ENCODE peak calls at places on chromosomes 1 and 21, in four cellular contexts. R, J, D and T are unnamed samples.

GRCh38 chr21:44918581-44919033 is 2.1 kb downstream of the ITGB2 start:
- DNase-seq in J (no peak), D (no peak), R (no peak), T (no peak)

GRCh38 chr1:1281533-1282321 is 1.5 kb downstream of the SCNN1D start:
- DNase-seq in J (no peak), D (peak; percentile 96), R (no peak), T (peak; percentile 88)

GRCh38 chr1:30466610-30467009 is 256.8 kb downstream of the MATN1 start:
- DNase-seq in D (no peak), R (no peak), J (no peak), T (no peak)

GRCh38 chr1:84020151-84020550 is 21.2 kb upstream of the TTLL7 start:
- DNase-seq in J (no peak), R (no peak), D (no peak), T (no peak)

GRCh38 chr1:195956845-195957244 is 651.4 kb downstream of the KCNT2 start:
- DNase-seq in R (no peak), J (no peak), D (no peak), T (no peak)

GRCh38 chr1:63784083-63784482 is 10.3 kb downstream of the ROR1 start:
- DNase-seq in D (no peak), J (no peak), R (no peak), T (no peak)

GRCh38 chr1:232143315-232143886 is 486.5 kb downstream of the SIPA1L2 start:
- DNase-seq in D (no peak), R (no peak), J (no peak), T (no peak)

GRCh38 chr1:164914208-164914607 is 355.2 kb downstream of the PBX1 start:
- DNase-seq in D (no peak), R (no peak), J (no peak), T (no peak)

GRCh38 chr1:173529106-173529505 is 52.0 kb downstream of the PRDX6 start:
- DNase-seq in D (no peak), R (no peak), J (no peak), T (no peak)

GRCh38 chr1:41534181-41535076 is 49.9 kb upstream of the EDN2 start:
- DNase-seq in D (no peak), J (no peak), R (peak; percentile 4), T (no peak)

GRCh38 chr1:21232044-21232443 is 55.3 kb upstream of the EIF4G3 start:
- DNase-seq in R (no peak), J (no peak), D (no peak), T (no peak)

GRCh38 chr21:36918291-36918690 is 48.2 kb downstream of the HLCS start:
- DNase-seq in D (no peak), J (no peak), R (no peak), T (no peak)

GRCh38 chr1:29317916-29318530 is 81.7 kb downstream of the PTPRU start:
- DNase-seq in J (no peak), D (no peak), R (no peak), T (no peak)

GRCh38 chr1:235078927-235079381 is 49.7 kb downstream of the TOMM20 start:
- DNase-seq in J (no peak), D (no peak), R (no peak), T (no peak)

GRCh38 chr1:167628754-167629515 is 1.1 kb upstream of the RCSD1 start:
- DNase-seq in R (no peak), D (no peak), J (no peak), T (no peak)

GRCh38 chr1:218969021-218969420 is 204.7 kb upstream of the LYPLAL1 start:
- DNase-seq in J (no peak), D (no peak), R (no peak), T (no peak)

GRCh38 chr1:10678852-10679251 is 117.6 kb downstream of the CASZ1 start:
- DNase-seq in J (no peak), D (no peak), R (no peak), T (no peak)

GRCh38 chr1:10681296-10682113 is 114.9 kb downstream of the CASZ1 start:
- DNase-seq in R (no peak), D (no peak), J (no peak), T (peak; percentile 37)

GRCh38 chr1:10678395-10678794 is 118.1 kb downstream of the CASZ1 start:
- DNase-seq in J (no peak), R (no peak), D (no peak), T (no peak)

GRCh38 chr1:10680487-10680886 is 116.0 kb downstream of the CASZ1 start:
- DNase-seq in R (no peak), J (no peak), D (no peak), T (no peak)

GRCh38 chr1:10679521-10680220 is 116.8 kb downstream of the CASZ1 start:
- DNase-seq in J (peak; percentile 43), D (no peak), R (no peak), T (peak; percentile 57)
- H3K4me1 ChIP-seq in J (peaks cover 47% of the 10 kb centered on the region), D (peaks cover 11% of the 10 kb centered on the region), R (no peaks in the 10 kb centered on the region), T (peaks cover 45% of the 10 kb centered on the region)

DNA sequence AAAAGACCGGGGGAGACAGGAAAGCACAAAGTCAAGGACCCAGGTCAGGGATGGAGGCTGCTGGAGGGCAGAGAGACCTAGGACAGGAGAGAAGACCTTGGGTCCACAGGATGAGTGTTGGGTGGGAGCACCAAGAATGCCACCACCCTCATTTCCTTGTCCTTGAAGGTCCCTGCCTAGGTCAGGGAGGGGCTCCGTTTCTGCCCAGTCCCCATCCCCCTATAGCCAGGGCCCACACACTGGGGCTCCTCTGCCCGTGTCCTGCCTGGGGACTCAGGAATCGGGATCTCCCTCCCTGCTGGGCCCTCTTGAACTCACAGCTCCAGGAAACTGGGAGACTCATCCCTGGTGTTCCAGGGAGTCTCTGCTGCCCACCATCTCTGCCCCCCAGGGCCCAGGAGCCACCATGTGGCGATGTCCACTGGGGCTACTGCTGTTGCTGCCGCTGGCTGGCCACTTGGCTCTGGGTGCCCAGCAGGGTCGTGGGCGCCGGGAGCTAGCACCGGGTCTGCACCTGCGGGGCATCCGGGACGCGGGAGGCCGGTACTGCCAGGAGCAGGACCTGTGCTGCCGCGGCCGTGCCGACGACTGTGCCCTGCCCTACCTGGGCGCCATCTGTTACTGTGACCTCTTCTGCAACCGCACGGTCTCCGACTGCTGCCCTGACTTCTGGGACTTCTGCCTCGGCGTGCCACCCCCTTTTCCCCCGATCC is 584 bp downstream of the TINAGL1 start:
- DNase-seq in R (no peak), D (peak; percentile 70), J (no peak), T (peak; percentile 30)
- TF ChIP-seq POLR2A in R (no peak), D (peak; percentile 18), J (no peak), T (no peak)

GRCh38 chr21:41758550-41758949 is 8.3 kb downstream of the RIPK4 start:
- DNase-seq in J (no peak), D (peak; percentile 7), R (no peak), T (no peak)

GRCh38 chr21:41755258-41755933 is 11.5 kb downstream of the RIPK4 start:
- DNase-seq in R (no peak), D (peak; percentile 30), J (no peak), T (no peak)

GRCh38 chr21:41754481-41754891 is 12.4 kb downstream of the RIPK4 start:
- DNase-seq in J (no peak), D (peak; percentile 43), R (no peak), T (no peak)

GRCh38 chr21:41753001-41753725 is 13.7 kb downstream of the RIPK4 start:
- DNase-seq in D (peak; percentile 34), J (no peak), R (no peak), T (no peak)

DNA sequence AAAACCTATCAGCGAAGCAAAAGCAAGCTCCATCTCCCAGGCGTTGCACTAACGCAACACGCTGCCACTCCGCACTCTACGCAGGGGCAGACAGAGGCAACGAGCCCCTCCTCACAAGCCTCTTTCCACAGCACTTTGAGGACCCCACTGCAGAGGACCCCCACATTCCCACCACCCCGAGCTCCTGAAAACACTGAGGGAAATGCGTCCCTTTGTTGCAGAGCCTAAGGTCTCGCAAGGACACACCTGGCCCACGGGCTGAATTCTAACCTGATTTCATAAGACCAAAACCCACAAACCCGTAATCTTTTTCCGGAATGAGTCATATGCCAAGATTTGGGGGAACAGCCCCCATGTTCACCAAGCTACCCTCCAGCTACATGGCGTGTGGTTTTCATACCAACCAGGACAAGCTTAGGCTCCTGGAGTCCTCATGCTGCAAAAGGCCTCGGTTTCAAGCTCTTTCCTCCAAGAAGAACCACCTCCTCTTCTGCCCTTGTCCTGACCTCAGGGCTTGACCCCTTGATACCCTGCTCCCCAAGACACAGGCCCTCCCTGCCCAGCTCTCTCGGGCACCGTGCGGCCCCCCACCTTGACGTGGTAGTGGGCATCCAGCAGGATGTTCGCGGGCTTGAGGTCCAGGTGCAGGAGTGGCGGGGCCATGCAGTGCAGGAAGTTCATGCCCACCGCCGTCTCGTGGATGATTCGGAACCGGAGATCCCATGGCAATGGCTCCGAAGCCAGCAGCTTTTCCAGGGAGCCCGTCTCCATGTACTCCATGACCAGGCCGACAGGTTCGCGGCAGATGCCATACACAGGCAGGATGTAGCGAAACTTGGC is 10.7 kb downstream of the RIPK4 start:
- DNase-seq in R (no peak), J (no peak), D (peak; percentile 30), T (no peak)
- H3K4me1 ChIP-seq in R (no peaks in the 10 kb centered on the region), J (peaks cover 47% of the 10 kb centered on the region), D (peaks cover 2% of the 10 kb centered on the region), T (no peaks in the 10 kb centered on the region)

GRCh38 chr1:212608956-212609700 is 567 bp downstream of the ATF3 start:
- DNase-seq in R (peak; percentile 63), D (peak; percentile 76), J (no peak), T (peak; percentile 59)
- TF ChIP-seq POLR2A in R (no peak), D (no peak), J (peak; percentile 53), T (no peak)

DNA sequence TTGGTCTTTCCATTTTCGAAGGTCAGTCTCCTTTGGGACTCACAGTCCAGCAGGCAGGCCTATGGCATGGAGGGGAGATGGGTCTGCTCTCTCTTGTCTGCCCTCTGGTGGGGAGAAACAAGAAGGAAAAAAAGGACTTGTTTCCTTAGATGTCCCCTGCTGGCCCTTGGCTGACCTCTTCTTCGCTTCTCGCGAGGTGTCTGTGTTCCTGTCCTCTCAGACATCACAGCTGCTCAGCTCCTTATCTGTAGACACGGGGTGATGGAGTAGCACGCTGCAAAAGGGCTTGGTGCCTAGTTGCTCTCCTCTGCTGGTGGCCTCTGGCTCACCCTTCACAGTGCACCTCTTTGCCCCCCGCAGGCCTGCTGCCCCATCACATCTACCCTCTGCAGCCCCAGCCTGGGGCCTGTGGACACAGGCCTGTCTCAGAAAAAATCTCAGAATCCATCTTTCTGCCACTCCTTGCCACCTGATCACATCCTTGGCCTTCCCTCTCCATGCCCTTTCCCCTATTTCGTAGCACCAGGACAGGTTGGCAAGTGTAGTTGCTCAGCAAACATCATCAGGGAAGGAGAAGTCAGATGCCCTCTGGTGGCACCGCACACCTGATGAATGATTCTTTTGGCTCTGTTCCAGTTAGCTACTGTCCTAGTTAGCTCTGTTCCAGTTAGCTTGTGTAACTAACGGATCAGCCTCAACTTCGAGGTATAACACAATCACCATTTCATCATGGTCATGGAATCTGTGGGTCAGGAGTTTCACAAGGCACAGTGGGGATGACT is 18.7 kb upstream of the AK2 start:
- DNase-seq in J (peak; percentile 46), R (peak; percentile 63), D (peak; percentile 71), T (peak; percentile 84)
- H3K4me1 ChIP-seq in J (no peaks in the 10 kb centered on the region), R (no peaks in the 10 kb centered on the region), D (peaks cover 4% of the 10 kb centered on the region), T (peaks cover 12% of the 10 kb centered on the region)

DNA sequence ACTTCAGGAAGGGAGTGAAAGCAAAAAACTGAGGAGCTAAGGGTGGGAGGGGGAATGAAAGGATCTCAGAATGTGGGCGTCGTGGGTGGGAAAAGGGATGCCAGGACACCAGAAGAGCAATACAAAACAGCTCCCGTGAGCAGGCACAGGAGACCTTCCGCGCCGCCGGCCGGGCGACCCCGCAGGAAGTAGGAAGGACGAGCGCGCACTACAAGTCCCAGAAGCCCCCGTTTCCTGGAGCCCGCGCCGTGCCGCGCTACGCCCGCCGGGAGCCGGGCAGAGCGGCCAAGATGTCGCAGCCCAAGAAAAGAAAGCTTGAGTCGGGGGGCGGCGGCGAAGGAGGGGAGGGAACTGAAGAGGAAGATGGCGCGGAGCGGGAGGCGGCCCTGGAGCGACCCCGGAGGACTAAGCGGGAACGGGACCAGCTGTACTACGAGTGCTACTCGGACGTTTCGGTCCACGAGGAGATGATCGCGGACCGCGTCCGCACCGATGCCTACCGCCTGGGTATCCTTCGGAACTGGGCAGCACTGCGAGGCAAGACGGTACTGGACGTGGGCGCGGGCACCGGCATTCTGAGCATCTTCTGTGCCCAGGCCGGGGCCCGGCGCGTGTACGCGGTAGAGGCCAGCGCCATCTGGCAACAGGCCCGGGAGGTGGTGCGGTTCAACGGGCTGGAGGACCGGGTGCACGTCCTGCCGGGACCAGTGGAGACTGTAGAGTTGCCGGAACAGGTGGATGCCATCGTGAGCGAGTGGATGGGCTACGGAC is at the start of gene PRMT6:
- DNase-seq in R (peak; percentile 75), J (peak; percentile 70), D (peak; percentile 85), T (peak; percentile 86)
- TF ChIP-seq POLR2A in R (peak; percentile 18), J (peak; percentile 93), D (peak; percentile 29), T (peak; percentile 72)